ENCODE peak calls at places on chromosomes 5 and 9, in nine cellular contexts. A is kidney, F is heart right ventricle, H is lower lobe of right lung, R is lung, T is GM06990, E is bronchial epithelial cell, O is GM23338, Q is IMR-90. X is an unnamed sample. For H3K36me3, the result is how much of the 10 kb centered on the place peaks cover.

GRCh38 chr5:154143121-154143725 is 47.3 kb upstream of the GALNT10 start:
- DNase-seq in A (no peak), F (no peak), H (no peak), R (peak), T (no peak), E (no peak), O (no peak), Q (no peak), X (no peak)

GRCh38 chr9:70020217-70020616 is 23.4 kb upstream of the MAMDC2 start:
- DNase-seq in A (no peak), F (no peak), H (no peak), R (no peak), T (no peak), E (peak), O (peak), Q (no peak), X (no peak)

GRCh38 chr5:44935262-44935661 is 126.5 kb downstream of the MRPS30 start:
- DNase-seq in A (no peak), F (no peak), H (no peak), R (no peak), T (no peak), E (peak), O (peak), Q (no peak), X (no peak)

GRCh38 chr5:553874-554273 is 29.6 kb upstream of the SLC9A3 start:
- DNase-seq in A (no peak), F (no peak), H (no peak), R (no peak), T (no peak), E (no peak), O (peak), Q (no peak), X (no peak)

GRCh38 chr5:77630246-77631165 is 8.0 kb downstream of the OTP start:
- DNase-seq in A (peak), F (no peak), H (peak), R (no peak), T (peak), E (no peak), O (peak), Q (no peak), X (no peak)

GRCh38 chr5:82147860-82148573 is 130.1 kb downstream of the RPS23 start:
- DNase-seq in A (no peak), F (no peak), H (no peak), R (no peak), T (no peak), E (peak), O (no peak), Q (peak), X (peak)

GRCh38 chr5:107232793-107233192 is 437.9 kb downstream of the EFNA5 start:
- DNase-seq in A (no peak), F (no peak), H (no peak), R (no peak), T (no peak), E (no peak), O (no peak), Q (no peak), X (no peak)

GRCh38 chr5:57686806-57687205 is 204.2 kb upstream of the ACTBL2 start:
- DNase-seq in A (no peak), F (no peak), H (no peak), R (no peak), T (no peak), E (no peak), O (no peak), Q (no peak), X (no peak)

GRCh38 chr5:52685621-52686370 is 101.9 kb upstream of the ITGA1 start:
- DNase-seq in A (no peak), F (no peak), H (no peak), R (no peak), T (no peak), E (no peak), O (peak), Q (no peak), X (no peak)

GRCh38 chr5:132098621-132099020 is 25.0 kb downstream of the CSF2 start:
- DNase-seq in A (no peak), F (no peak), H (no peak), R (no peak), T (no peak), E (no peak), O (no peak), Q (peak), X (no peak)

GRCh38 chr5:106423109-106423897 is 1247.4 kb downstream of the EFNA5 start:
- DNase-seq in A (peak), F (no peak), H (no peak), R (no peak), T (no peak), E (no peak), O (no peak), Q (no peak), X (no peak)

GRCh38 chr9:69122391-69123141 is 51.5 kb upstream of the TJP2 start:
- DNase-seq in A (no peak), F (peak), H (no peak), R (peak), T (no peak), E (peak), O (peak), Q (peak), X (no peak)

GRCh38 chr5:37514946-37515345 is 135.8 kb downstream of the WDR70 start:
- DNase-seq in A (no peak), F (no peak), H (no peak), R (no peak), T (no peak), E (no peak), O (no peak), Q (no peak), X (no peak)

GRCh38 chr5:90585337-90585986 is 26.9 kb downstream of the ADGRV1 start:
- DNase-seq in A (no peak), F (no peak), H (no peak), R (no peak), T (no peak), E (no peak), O (peak), Q (no peak), X (no peak)

GRCh38 chr5:33037101-33037500 is 326.0 kb downstream of the NPR3 start:
- DNase-seq in A (no peak), F (no peak), H (no peak), R (no peak), T (no peak), E (no peak), O (no peak), Q (no peak), X (no peak)

GRCh38 chr5:23721336-23721735 is 213.9 kb downstream of the PRDM9 start:
- DNase-seq in A (no peak), F (no peak), H (no peak), R (no peak), T (no peak), E (no peak), O (no peak), Q (no peak), X (no peak)

GRCh38 chr9:131178382-131178781 is 53.0 kb downstream of the NUP214 start:
- DNase-seq in A (peak), F (peak), H (peak), R (peak), T (peak), E (peak), O (peak), Q (peak), X (no peak)

GRCh38 chr9:75265525-75265972 is 177.2 kb downstream of the OSTF1 start:
- DNase-seq in A (no peak), F (peak), H (no peak), R (peak), T (no peak), E (peak), O (peak), Q (peak), X (no peak)

GRCh38 chr5:162996052-162996451 is 441.3 kb upstream of the CCNG1 start:
- DNase-seq in A (no peak), F (no peak), H (no peak), R (no peak), T (no peak), E (no peak), O (no peak), Q (no peak), X (no peak)

GRCh38 chr9:87579761-87580626 is 82.3 kb downstream of the DAPK1 start:
- DNase-seq in A (no peak), F (no peak), H (no peak), R (no peak), T (no peak), E (no peak), O (no peak), Q (no peak), X (no peak)

GRCh38 chr5:149210229-149210628 is 61.4 kb upstream of the AFAP1L1 start:
- DNase-seq in A (no peak), F (peak), H (no peak), R (no peak), T (no peak), E (peak), O (no peak), Q (peak), X (no peak)

GRCh38 chr9:132210472-132211145 is 48.8 kb downstream of the NTNG2 start:
- DNase-seq in A (no peak), F (no peak), H (no peak), R (no peak), T (no peak), E (peak), O (no peak), Q (peak), X (no peak)

GRCh38 chr5:56481998-56482698 is 249.0 kb upstream of the ANKRD55 start:
- DNase-seq in A (no peak), F (no peak), H (no peak), R (no peak), T (no peak), E (no peak), O (no peak), Q (no peak), X (no peak)

GRCh38 chr9:4305586-4305985 is 5.7 kb upstream of the GLIS3 start:
- DNase-seq in A (no peak), F (no peak), H (no peak), R (no peak), T (no peak), E (no peak), O (no peak), Q (no peak), X (no peak)

GRCh38 chr5:60184599-60184998 is 291.1 kb upstream of the PDE4D start:
- DNase-seq in A (no peak), F (no peak), H (no peak), R (no peak), T (no peak), E (no peak), O (no peak), Q (no peak), X (no peak)

GRCh38 chr5:65100846-65101678 is 332.3 kb downstream of the CWC27 start:
- DNase-seq in A (no peak), F (peak), H (peak), R (peak), T (no peak), E (peak), O (peak), Q (peak), X (peak)

GRCh38 chr5:35963381-35963843 is 25.0 kb upstream of the CAPSL start:
- DNase-seq in A (no peak), F (no peak), H (no peak), R (no peak), T (no peak), E (no peak), O (peak), Q (peak), X (no peak)

GRCh38 chr5:4905674-4906528 is 234.2 kb upstream of the ADAMTS16 start:
- DNase-seq in A (no peak), F (no peak), H (no peak), R (no peak), T (no peak), E (no peak), O (peak), Q (no peak), X (no peak)

GRCh38 chr9:38417003-38417965 is 7.0 kb downstream of the IGFBPL1 start:
- DNase-seq in A (no peak), F (no peak), H (no peak), R (no peak), T (no peak), E (peak), O (peak), Q (no peak), X (no peak)

GRCh38 chr5:180557201-180557809 is 34.0 kb downstream of the SCGB3A1 start:
- DNase-seq in A (no peak), F (no peak), H (no peak), R (no peak), T (no peak), E (no peak), O (no peak), Q (peak), X (peak)

GRCh38 chr9:131837836-131838235 is 98.0 kb upstream of the RAPGEF1 start:
- DNase-seq in A (peak), F (no peak), H (no peak), R (no peak), T (no peak), E (no peak), O (no peak), Q (no peak), X (no peak)

GRCh38 chr9:112145886-112146285 is 29.2 kb downstream of the SUSD1 start:
- DNase-seq in A (no peak), F (no peak), H (no peak), R (no peak), T (no peak), E (peak), O (peak), Q (peak), X (no peak)

GRCh38 chr9:137583957-137584356 is 5.2 kb upstream of the DPH7 start:
- DNase-seq in A (peak), F (no peak), H (no peak), R (no peak), T (no peak), E (no peak), O (no peak), Q (no peak), X (no peak)

GRCh38 chr9:1707291-1707690 is 307.9 kb upstream of the SMARCA2 start:
- DNase-seq in A (no peak), F (no peak), H (no peak), R (no peak), T (no peak), E (peak), O (no peak), Q (no peak), X (no peak)

GRCh38 chr9:97756991-97757390 is 59.9 kb upstream of the XPA start:
- DNase-seq in A (no peak), F (no peak), H (no peak), R (no peak), T (no peak), E (no peak), O (no peak), Q (no peak), X (no peak)

GRCh38 chr5:158977642-158978041 is 122.1 kb downstream of the EBF1 start:
- DNase-seq in A (no peak), F (no peak), H (no peak), R (no peak), T (no peak), E (no peak), O (no peak), Q (no peak), X (no peak)

GRCh38 chr5:158979749-158980521 is 119.8 kb downstream of the EBF1 start:
- DNase-seq in A (peak), F (peak), H (no peak), R (peak), T (no peak), E (peak), O (peak), Q (peak), X (no peak)

GRCh38 chr5:158979290-158979689 is 120.4 kb downstream of the EBF1 start:
- DNase-seq in A (no peak), F (no peak), H (no peak), R (no peak), T (no peak), E (no peak), O (no peak), Q (no peak), X (no peak)

GRCh38 chr5:158976035-158976434 is 123.7 kb downstream of the EBF1 start:
- DNase-seq in A (no peak), F (no peak), H (no peak), R (no peak), T (no peak), E (peak), O (no peak), Q (peak), X (peak)

GRCh38 chr5:158978061-158978745 is 121.5 kb downstream of the EBF1 start:
- DNase-seq in A (no peak), F (no peak), H (no peak), R (no peak), T (no peak), E (no peak), O (no peak), Q (peak), X (peak)
- H3K36me3 ChIP-seq in A (under half), F (under half), H (under half), R (under half), T (under half), E (under half), O (under half), Q (under half), X (under half)

DNA sequence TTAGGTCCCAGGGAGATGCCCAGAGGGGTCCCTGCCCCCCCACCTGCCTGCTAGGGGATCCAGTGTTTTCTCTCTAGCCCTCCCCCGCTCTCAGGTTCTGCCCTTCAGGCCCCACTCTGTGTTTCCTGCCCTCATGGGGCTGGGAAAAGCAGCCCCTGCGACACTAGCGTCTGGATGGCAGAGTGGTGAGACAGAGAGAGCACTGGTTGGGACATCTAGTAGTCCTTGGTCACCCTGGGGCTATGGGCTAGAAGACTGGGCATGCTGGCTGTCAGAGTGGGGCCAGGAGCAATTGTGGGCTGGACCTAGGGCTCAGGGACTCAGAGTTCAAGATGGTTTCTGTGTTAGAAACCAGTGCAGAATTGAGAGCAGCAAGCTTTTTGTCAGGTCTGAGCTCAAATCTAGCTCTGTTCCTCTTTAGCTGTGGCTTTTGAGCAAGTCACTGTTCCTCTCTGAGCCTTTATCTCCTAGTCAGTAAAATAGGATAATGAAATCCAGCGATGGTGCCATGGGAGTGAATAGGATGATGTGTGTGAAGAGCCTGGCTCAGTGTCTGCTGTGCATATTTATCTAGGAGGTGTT is 39.0 kb downstream of the RGS3 start:
- DNase-seq in A (no peak), F (no peak), H (no peak), R (no peak), T (no peak), E (no peak), O (no peak), Q (no peak), X (no peak)
- TF ChIP-seq CTCF in A (no peak), F (no peak), H (no peak), R (no peak), T (no peak), E (no peak), O (no peak), Q (no peak), X (no peak)

DNA sequence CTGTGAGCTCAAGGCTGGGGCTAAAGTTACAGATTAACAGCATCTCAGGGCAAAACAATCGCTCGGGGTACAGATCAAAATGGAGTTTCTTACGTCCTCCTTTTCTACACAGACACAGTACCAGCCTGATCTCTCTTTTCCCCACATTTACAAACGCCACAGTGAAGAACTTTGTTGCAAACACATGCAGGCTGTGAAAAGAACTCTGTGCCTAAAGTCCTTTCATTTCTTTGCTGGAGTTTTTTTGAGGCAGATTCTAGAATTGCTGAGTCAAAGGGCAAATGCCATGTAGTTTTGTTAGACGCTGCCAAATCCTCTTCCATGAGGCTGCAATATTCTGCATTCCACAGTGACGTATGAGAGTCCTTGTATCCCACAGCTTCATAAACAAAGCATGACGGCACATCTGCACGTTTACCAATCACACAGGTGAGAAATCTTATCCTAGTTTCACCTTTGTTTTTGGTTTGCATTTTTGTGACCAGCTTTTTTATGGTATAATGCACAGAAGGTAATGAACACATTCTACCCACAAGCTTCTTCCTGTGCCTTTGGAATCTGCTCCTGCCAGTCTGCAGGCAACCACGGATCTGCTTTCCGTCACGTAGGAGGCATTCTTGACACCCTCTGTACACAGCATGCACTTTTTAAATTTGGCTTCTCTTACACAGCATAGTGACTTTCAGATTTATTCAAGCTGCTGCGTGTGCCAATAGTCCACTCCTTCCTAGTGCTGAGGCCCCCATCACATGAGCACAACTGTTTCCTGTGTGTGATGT is 44.6 kb upstream of the LPCAT1 start:
- DNase-seq in A (no peak), F (peak), H (no peak), R (peak), T (no peak), E (peak), O (no peak), Q (peak), X (peak)
- H3K4me3 ChIP-seq in A (peak), F (no peak), H (no peak), R (no peak), T (no peak), E (no peak), O (no peak), Q (no peak), X (no peak)

DNA sequence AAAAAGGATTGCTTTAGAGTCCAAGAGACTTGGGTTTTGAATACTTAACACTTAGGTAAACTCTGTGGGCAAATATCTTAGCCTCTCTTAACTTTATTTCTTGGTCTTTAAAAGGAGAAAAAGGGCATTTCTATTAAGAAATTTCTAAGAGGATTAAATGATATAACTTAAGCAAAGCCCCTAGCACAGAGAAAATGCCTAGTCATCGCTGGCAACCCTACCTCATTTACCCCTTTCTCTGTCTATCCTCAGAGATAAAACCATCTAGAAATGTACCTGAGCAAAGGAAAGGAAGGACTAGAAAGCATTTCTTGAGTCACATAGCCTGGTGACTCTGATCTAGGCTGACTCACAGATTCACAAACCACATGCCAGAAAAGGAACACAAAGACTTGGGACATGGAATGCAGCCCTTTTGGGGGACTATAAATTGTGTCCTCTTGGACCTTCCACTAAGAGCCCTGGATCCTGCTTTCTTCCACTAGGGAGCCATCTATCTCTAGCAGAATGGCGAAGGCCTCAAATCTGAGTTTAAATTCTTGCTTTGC is 120.6 kb downstream of the FOXD1 start:
- DNase-seq in A (no peak), F (no peak), H (no peak), R (no peak), T (no peak), E (peak), O (no peak), Q (peak), X (no peak)
- H3K36me3 ChIP-seq in A (under half), F (under half), H (under half), R (under half), T (under half), E (under half), O (under half), Q (under half), X (under half)

GRCh38 chr9:105475302-105475701 is 27.5 kb downstream of the FSD1L start:
- DNase-seq in A (no peak), F (no peak), H (no peak), R (no peak), T (no peak), E (peak), O (peak), Q (peak), X (no peak)
- TF ChIP-seq CTCF in A (no peak), F (no peak), H (no peak), R (no peak), T (peak), E (peak), O (peak), Q (peak), X (peak)